ENCODE peak calls at places on chromosomes 1 and 21, in five cellular contexts. U is transverse colon, I is fibroblast of lung, L is ascending aorta, W is kidney. F is an unnamed sample. For H3K4me1, the result is how much of the 10 kb centered on the place peaks cover.

GRCh38 chr1:101253976-101254660 is 17.3 kb downstream of the S1PR1 start:
- DNase-seq in U (no peak), I (no peak), L (no peak), W (no peak), F (peak)

GRCh38 chr1:36938807-36939206 is 95.5 kb downstream of the GRIK3 start:
- DNase-seq in U (no peak), I (no peak), L (no peak), W (no peak), F (peak)

GRCh38 chr1:38030596-38031512 is 15.7 kb downstream of the POU3F1 start:
- DNase-seq in U (no peak), I (no peak), L (no peak), W (no peak), F (peak)

GRCh38 chr1:180636138-180636537 is 4.3 kb downstream of the XPR1 start:
- DNase-seq in U (no peak), I (peak), L (no peak), W (no peak), F (no peak)

GRCh38 chr1:116465845-116466685 is 93.0 kb downstream of the ATP1A1 start:
- DNase-seq in U (no peak), I (no peak), L (no peak), W (no peak), F (no peak)

GRCh38 chr21:45322231-45322959 is 34.7 kb upstream of the POFUT2 start:
- DNase-seq in U (no peak), I (no peak), L (no peak), W (peak), F (no peak)

GRCh38 chr21:35102488-35103407 is 53.6 kb upstream of the RUNX1 start:
- DNase-seq in U (peak), I (peak), L (peak), W (no peak), F (peak)

GRCh38 chr1:169572184-169572583 is 14.1 kb downstream of the F5 start:
- DNase-seq in U (no peak), I (no peak), L (no peak), W (no peak), F (no peak)

GRCh38 chr1:203584040-203584439 is 42.6 kb upstream of the ATP2B4 start:
- DNase-seq in U (no peak), I (peak), L (no peak), W (no peak), F (no peak)

GRCh38 chr1:154846921-154847442 is 23.1 kb downstream of the KCNN3 start:
- DNase-seq in U (no peak), I (no peak), L (no peak), W (no peak), F (no peak)

GRCh38 chr1:41711581-41711980 is 207.1 kb downstream of the HIVEP3 start:
- DNase-seq in U (no peak), I (no peak), L (no peak), W (peak), F (no peak)

GRCh38 chr1:119611701-119612113 is 36.4 kb downstream of the ZNF697 start:
- DNase-seq in U (peak), I (peak), L (no peak), W (peak), F (peak)

GRCh38 chr1:217333939-217334338 is 297.0 kb downstream of the GPATCH2 start:
- DNase-seq in U (peak), I (peak), L (no peak), W (no peak), F (no peak)

GRCh38 chr1:202802998-202803932 is 5.0 kb downstream of the KDM5B start:
- DNase-seq in U (no peak), I (peak), L (no peak), W (no peak), F (peak)

GRCh38 chr1:93817819-93818569 is 61.0 kb downstream of the DNTTIP2 start:
- DNase-seq in U (no peak), I (no peak), L (no peak), W (no peak), F (no peak)

GRCh38 chr1:54200519-54200997 is 591 bp downstream of the MRPL37 start:
- DNase-seq in U (no peak), I (peak), L (no peak), W (no peak), F (no peak)

GRCh38 chr1:157966034-157966671 is 27.3 kb upstream of the KIRREL1 start:
- DNase-seq in U (peak), I (peak), L (no peak), W (peak), F (peak)

GRCh38 chr1:6260433-6260934 is 414 bp downstream of the GPR153 start:
- DNase-seq in U (no peak), I (no peak), L (no peak), W (no peak), F (no peak)

GRCh38 chr21:20220586-20220985 is 777.6 kb upstream of the NCAM2 start:
- DNase-seq in U (no peak), I (no peak), L (no peak), W (no peak), F (no peak)

GRCh38 chr1:216604771-216605170 is 118.5 kb downstream of the ESRRG start:
- DNase-seq in U (no peak), I (no peak), L (no peak), W (no peak), F (no peak)

GRCh38 chr1:112358798-112359408 is 37.1 kb upstream of the CTTNBP2NL start:
- DNase-seq in U (peak), I (peak), L (no peak), W (peak), F (peak)

GRCh38 chr1:31627930-31628421 is 10.5 kb downstream of the HCRTR1 start:
- DNase-seq in U (no peak), I (no peak), L (peak), W (no peak), F (peak)

GRCh38 chr1:31626451-31627202 is 9.1 kb downstream of the HCRTR1 start:
- DNase-seq in U (no peak), I (peak), L (no peak), W (no peak), F (peak)

GRCh38 chr1:31625561-31626272 is 8.2 kb downstream of the HCRTR1 start:
- DNase-seq in U (no peak), I (peak), L (no peak), W (no peak), F (peak)

GRCh38 chr1:31628931-31629582 is 11.6 kb downstream of the HCRTR1 start:
- DNase-seq in U (no peak), I (no peak), L (no peak), W (no peak), F (no peak)

DNA sequence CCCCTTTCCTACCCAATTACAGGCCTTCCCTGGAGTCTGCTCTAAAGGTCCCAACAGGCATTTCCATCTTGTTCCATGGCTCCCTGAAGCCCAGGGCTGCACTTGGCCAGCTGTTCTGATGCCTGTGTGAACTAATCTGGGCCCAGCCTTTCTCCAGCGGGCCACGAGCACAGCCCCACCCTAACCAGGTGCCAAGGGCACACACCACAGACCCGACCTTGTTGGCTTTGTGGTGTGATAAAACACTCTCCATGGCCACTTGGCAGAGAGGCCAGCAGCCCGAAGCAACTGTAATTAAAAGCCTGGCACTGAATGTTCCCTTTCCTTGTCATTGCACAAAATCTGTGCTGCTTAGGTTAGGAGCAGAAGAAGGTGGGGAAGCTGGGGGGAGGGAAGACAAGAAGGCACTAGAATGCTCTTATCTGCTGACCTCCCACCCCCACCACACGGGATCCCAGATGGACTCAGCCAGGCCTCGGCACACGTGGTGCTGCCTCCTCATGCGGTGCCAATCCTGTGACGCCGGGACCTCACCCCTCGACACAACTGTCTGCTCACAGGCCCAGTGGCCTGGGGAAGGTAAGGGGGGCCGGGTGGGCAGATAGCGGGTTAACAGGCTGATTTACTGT is 9.9 kb downstream of the HCRTR1 start:
- DNase-seq in U (peak), I (peak), L (no peak), W (no peak), F (peak)
- H3K4me1 ChIP-seq in U (under half), I (under half), L (under half), W (under half), F (under half)

GRCh38 chr1:153626929-153627796 is at the start of gene S100A13:
- DNase-seq in U (peak), I (peak), L (no peak), W (peak), F (peak)
- TF ChIP-seq CTCF in U (peak), I (peak), L (peak), W (peak), F (peak)

GRCh38 chr1:27572019-27572678 is 31.8 kb downstream of the AHDC1 start:
- DNase-seq in U (no peak), I (no peak), L (no peak), W (no peak), F (no peak)

GRCh38 chr1:27572679-27573426 is 31.1 kb downstream of the AHDC1 start:
- DNase-seq in U (no peak), I (no peak), L (no peak), W (peak), F (peak)

GRCh38 chr1:27570823-27571222 is 33.1 kb downstream of the AHDC1 start:
- DNase-seq in U (no peak), I (no peak), L (no peak), W (no peak), F (no peak)

GRCh38 chr1:27570383-27570755 is 33.6 kb downstream of the AHDC1 start:
- DNase-seq in U (no peak), I (no peak), L (no peak), W (no peak), F (no peak)

DNA sequence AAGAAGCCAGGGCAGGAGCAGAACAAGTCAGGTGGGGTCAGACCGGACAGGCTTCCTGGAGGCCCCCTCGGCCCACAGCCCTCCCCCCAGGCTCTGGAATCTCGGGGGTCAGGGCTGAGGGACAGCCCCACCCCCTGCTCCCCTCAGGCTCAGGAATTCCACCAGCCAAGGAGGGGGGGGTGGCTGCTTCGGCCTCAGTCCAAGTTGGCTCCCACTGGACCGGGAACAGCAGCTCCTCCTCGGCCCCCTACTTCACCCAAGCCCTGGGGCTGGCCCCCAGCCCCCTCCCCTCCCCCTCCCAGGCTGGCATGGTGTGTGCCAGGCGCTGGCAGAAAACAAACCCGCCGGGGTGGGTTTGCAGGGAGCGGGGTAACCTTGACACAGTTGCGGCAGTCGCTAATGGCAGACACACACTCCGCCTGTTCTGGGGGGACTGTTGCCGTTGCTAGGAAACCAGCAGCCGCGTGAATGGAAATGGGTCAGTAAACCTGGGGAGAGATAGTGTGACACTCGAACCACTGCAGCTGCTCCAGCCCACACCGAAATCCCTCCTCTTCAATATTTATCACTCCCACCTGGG is 32.4 kb downstream of the AHDC1 start:
- DNase-seq in U (no peak), I (no peak), L (no peak), W (peak), F (peak)
- H3K4me3 ChIP-seq in U (no peak), I (no peak), L (peak), W (no peak), F (peak)

DNA sequence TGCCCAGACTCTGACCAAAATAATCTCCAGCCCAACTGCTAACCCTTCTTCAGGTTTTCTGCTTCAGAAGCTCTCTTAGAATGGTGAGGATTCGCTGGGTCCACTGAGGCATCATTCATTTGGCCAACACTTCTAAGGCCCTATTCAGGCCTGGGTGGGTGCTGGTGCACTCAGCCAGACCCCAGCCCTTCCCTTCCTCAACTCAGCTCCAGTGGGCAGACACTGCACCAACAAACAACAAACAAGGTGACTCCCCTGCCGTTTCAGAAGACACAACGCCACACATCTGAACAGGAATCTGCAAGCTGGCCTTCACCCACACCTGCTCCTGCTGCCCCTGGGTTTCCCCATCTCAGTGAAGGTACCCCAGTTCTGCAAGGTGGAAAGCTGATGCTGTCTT is 6.0 kb downstream of the HEYL start:
- DNase-seq in U (no peak), I (no peak), L (no peak), W (no peak), F (no peak)
- H3K4me1 ChIP-seq in U (under half), I (under half), L (under half), W (under half), F (under half)

DNA sequence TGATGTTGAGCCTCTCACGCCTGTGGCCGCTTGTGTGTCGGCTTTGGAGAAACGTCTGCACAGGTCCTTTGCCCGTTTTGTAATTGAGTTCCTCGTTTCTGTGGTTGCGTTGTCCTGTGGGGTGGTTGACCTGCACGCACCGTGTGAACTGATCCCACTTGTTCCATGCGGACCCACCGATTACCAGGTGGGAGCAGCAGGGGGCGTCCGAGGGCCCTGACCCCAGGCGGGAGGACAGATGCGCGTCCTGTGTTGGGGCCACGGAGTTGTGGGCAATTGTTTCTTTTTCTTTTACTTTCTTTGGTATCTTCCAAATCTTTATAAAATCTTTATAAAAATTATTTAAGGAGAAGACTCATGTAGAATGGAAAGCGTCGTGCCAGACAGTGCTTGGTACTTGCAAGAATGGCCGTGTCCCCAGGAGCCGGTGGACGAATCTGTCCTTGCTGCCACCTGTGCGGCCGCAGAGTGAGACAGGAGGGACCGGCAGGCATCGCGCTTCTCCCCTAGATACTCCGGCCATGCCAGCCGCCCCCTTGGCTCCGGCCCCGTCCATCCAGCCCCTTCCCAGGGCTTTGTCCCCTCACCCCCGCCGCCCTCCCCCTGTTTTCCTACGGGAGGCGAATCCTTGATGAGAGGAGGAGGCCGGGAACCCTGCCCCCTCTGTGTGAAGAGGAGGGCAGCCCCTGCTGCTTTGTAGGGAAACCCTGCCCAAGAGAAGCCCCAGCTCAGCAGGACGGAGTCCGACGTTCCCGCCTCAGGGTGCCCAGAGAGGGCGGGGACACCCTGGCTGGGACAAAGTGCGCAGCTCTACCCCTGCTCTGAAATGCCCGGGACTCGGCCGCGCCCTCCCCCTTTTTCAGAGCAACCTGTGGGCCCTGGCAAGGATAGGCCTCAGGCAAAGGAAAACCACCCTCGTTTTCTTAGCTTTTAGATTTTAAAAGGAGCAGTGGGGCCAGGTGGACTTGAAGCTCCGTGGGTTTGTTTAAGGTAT is 41.7 kb downstream of the PRKCZ start:
- DNase-seq in U (peak), I (peak), L (no peak), W (no peak), F (no peak)
- TF ChIP-seq CTCF in U (peak), I (peak), L (peak), W (peak), F (no peak)

F was measured in adrenal gland.